ENCODE peak calls at places on chromosomes 3 and 15, in six cellular contexts. Q, D, Y, J, T and O are unnamed samples. For H3K9me3, the result is how much of the 10 kb centered on the place peaks cover.

GRCh38 chr3:159432721-159433300 is 555.8 kb upstream of the IL12A start:
- DNase-seq in T (no peak), D (no peak), Y (no peak), Q (no peak), J (no peak), O (no peak)

GRCh38 chr3:148606979-148607378 is 90.7 kb upstream of the AGTR1 start:
- DNase-seq in Y (no peak), T (no peak), Q (peak), D (no peak), J (no peak), O (no peak)

GRCh38 chr3:188092648-188093047 is 61.3 kb upstream of the LPP start:
- DNase-seq in Q (no peak), D (no peak), Y (no peak), T (no peak), J (no peak), O (no peak)

GRCh38 chr15:78390823-78391222 is 47.2 kb upstream of the IREB2 start:
- DNase-seq in Q (no peak), Y (no peak), D (no peak), T (no peak), J (no peak), O (no peak)

GRCh38 chr3:120102674-120103073 is 8.4 kb upstream of the GSK3B start:
- DNase-seq in Y (no peak), D (no peak), Q (no peak), T (no peak), J (no peak), O (peak)

GRCh38 chr15:68658151-68658550 is 79.4 kb downstream of the CORO2B start:
- DNase-seq in Q (no peak), Y (no peak), T (peak), D (no peak), J (peak), O (no peak)

GRCh38 chr3:42117175-42118008 is 26.2 kb downstream of the TRAK1 start:
- DNase-seq in J (peak), D (peak), T (no peak), Q (peak), Y (peak), O (peak)

GRCh38 chr3:114893361-114893760 is 253.7 kb downstream of the ZBTB20 start:
- DNase-seq in Y (no peak), Q (no peak), D (no peak), J (no peak), T (no peak), O (no peak)

GRCh38 chr15:77144492-77145070 is 73.7 kb upstream of the TSPAN3 start:
- DNase-seq in D (no peak), Q (no peak), J (no peak), Y (no peak), T (no peak), O (no peak)

GRCh38 chr3:72270730-72271129 is 485.8 kb upstream of the PROK2 start:
- DNase-seq in Q (no peak), J (no peak), Y (no peak), T (no peak), D (no peak), O (no peak)

GRCh38 chr3:126714921-126715320 is 10.9 kb downstream of the CHCHD6 start:
- DNase-seq in Q (no peak), Y (no peak), D (no peak), J (no peak), T (no peak), O (no peak)

GRCh38 chr3:112667599-112667998 is 26.7 kb upstream of the CCDC80 start:
- DNase-seq in D (no peak), T (no peak), Y (no peak), J (no peak), Q (no peak), O (no peak)

GRCh38 chr15:45268135-45268534 is 16.1 kb downstream of the SLC28A2 start:
- DNase-seq in D (peak), Q (peak), T (no peak), J (no peak), Y (no peak), O (no peak)

GRCh38 chr3:170809021-170809974 is 60.7 kb downstream of the RPL22L1 start:
- DNase-seq in Q (peak), Y (peak), J (no peak), D (no peak), T (no peak), O (peak)

GRCh38 chr3:150653110-150653561 is 50.0 kb downstream of the SELENOT start:
- DNase-seq in T (no peak), Q (no peak), J (no peak), D (no peak), Y (no peak), O (no peak)

GRCh38 chr3:50587373-50587772 is 18.1 kb downstream of the HEMK1 start:
- DNase-seq in J (no peak), D (no peak), T (no peak), Q (no peak), Y (no peak), O (no peak)

GRCh38 chr15:36024066-36024465 is 478.1 kb upstream of the DPH6 start:
- DNase-seq in D (no peak), Y (no peak), J (peak), Q (no peak), T (no peak), O (no peak)

GRCh38 chr3:182729903-182730674 is 63.2 kb upstream of the ATP11B start:
- DNase-seq in Q (no peak), D (no peak), T (no peak), J (no peak), Y (no peak), O (no peak)

GRCh38 chr15:56459096-56459495 is 5.8 kb downstream of the MNS1 start:
- DNase-seq in D (no peak), J (no peak), Q (no peak), T (no peak), Y (no peak), O (no peak)

GRCh38 chr3:172869797-172870518 is 119.4 kb downstream of the ECT2 start:
- DNase-seq in D (no peak), J (no peak), Y (no peak), Q (no peak), T (no peak), O (no peak)

DNA sequence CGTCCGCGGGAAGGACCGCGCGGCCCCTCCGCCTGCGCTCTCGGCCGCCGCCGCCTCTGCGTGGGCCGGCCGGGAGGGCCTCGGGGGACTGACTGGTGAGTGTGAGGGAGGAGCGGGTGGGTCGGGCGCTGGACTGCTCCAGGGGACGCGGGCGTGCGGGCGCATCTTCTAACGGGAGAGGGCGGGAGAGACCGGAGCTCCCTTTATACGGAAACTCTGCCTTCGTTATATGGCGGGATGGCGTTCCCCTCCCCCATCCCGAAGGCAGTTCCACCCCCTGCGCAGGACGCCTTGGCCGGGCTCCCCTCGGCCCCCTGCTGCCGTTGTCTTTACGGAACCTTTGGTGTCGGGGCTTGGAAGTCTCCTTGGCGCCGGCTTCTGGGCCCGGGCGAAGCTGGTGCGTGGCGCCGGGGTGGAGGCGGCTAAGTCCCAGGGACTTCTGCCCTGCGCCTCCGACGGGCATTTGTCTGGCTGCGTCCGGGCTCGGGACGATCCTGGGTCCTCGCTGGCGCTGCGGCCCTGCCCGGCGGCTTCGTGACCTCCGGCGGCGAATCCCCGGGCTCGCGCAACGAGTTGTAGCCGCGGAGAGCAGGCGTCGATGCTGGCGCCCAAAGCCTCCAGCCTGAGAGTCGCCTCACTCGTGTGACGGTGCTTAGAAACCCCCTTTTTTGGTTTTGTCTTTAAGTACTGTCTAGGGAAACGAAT is 518 bp downstream of the ZNF639 start:
- DNase-seq in D (peak), Q (peak), J (peak), Y (peak), T (peak), O (peak)
- TF ChIP-seq POLR2A in D (no peak), Q (peak), J (no peak), Y (no peak), T (no peak), O (no peak)

DNA sequence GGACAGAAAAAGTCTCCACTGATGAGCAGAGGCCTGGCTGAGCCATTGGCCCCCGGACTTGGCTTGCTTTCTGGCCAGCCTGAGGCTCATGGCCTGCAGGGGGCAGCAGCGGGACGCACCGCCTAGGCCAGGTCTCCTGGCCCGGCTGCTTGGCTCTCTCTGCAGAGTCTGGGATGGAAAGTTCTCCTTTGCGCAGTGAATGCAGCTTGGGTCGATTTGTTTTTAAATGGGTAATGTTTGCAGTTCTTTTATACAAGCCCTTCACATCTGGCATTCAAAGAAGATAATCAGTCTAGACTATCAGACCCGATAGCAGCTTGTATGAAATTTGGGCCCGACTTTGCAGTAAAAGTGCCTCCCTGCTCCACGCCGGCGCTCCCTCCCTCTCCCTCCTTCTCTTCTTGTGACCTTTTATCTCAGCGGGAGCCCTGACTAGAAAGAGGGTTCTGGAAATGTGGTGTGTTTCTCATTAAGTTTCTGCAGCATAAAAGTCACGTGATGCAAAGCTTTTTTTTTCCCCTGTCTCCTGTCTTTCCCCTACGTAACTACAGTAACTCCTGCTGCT is 59.9 kb downstream of the ZNF621 start:
- DNase-seq in J (peak), T (peak), Q (peak), Y (peak), D (peak), O (peak)
- H3K9me3 ChIP-seq in J (under half), T (under half), Q (under half), Y (under half), D (under half), O (under half)

GRCh38 chr15:25481208-25481862 is 42.5 kb upstream of the UBE3A start:
- DNase-seq in Q (peak), Y (no peak), T (no peak), D (peak), J (peak), O (peak)
- TF ChIP-seq CTCF in Q (no peak), Y (no peak), T (no peak), D (no peak), J (no peak), O (no peak)

GRCh38 chr3:128726691-128727031 is 678 bp downstream of the RAB7A start:
- DNase-seq in J (peak), Y (no peak), Q (peak), T (peak), D (no peak), O (peak)

GRCh38 chr3:128725547-128725931 is 444 bp upstream of the RAB7A start:
- DNase-seq in Q (no peak), T (no peak), Y (no peak), D (no peak), J (no peak), O (no peak)

GRCh38 chr3:128727059-128727458 is 1.1 kb downstream of the RAB7A start:
- DNase-seq in T (no peak), Y (no peak), Q (no peak), J (no peak), D (no peak), O (no peak)

GRCh38 chr3:128727485-128727884 is 1.5 kb downstream of the RAB7A start:
- DNase-seq in J (no peak), D (no peak), Q (no peak), Y (no peak), T (no peak), O (no peak)

DNA sequence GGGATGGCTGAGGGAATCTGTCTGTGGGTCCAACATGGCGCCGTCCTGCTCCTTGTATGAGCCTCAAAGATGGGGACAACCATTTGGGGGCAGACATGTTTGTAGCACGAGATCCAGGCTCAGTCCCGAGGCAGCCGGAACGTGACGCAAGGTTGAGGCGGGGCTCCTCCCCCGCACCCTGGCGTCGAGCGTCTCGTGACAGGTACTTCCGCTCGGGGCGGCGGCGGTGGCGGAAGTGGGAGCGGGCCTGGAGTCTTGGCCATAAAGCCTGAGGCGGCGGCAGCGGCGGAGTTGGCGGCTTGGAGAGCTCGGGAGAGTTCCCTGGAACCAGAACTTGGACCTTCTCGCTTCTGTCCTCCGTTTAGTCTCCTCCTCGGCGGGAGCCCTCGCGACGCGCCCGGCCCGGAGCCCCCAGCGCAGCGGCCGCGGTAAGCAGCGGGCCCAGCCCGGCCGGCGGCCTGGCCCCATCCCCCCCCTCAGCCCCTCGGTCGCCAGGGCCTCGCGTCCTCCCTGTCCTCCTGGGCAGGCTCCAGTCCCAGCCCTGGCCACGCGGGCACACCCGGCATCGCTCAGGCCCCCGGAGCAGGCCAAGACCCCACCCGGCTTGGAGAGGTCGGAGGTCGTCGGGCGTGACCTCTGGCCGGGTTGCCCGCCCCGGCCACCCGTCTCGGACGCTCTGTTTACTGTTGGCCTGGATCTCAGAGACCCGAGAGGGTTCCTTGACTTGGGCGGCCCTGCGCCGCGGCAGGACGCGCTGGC is at the start of gene RAB7A:
- DNase-seq in T (peak), Q (peak), Y (peak), J (peak), D (peak), O (peak)
- TF ChIP-seq POLR2A in T (peak), Q (peak), Y (peak), J (peak), D (peak), O (peak)

GRCh38 chr15:20646529-20647142 is 105.0 kb upstream of the GOLGA6L6 start:
- DNase-seq in T (peak), J (no peak), Y (no peak), D (no peak), Q (no peak), O (no peak)
- H3K9me3 ChIP-seq in T (under half), J (under half), Y (under half), D (under half), Q (under half), O (under half)

DNA sequence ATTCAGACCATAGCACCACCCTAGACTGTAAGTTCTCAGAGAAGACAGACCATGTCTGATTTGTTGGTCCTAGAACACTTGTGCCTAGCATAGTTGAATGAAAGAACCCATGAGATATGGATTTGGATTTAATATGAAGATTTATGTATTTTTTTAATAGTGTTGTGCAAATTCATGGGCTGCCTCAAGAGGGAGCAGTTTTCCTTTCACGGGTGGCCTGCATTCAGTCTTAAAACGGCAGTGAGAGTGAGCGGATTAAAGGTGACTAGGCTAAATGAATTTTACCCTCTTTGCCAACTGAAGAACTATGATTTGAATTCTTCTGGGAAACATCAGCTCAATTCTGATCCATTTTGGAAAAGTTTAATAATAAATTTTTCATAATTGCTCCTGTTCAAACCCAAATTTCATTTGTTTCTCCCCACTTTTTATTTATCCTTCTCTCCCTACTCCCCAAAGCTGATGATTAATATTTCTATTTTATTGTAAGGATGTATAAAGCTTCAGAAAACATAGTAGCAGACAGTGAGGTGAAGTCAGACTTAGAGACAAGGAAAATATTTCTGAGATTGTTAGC is 67.3 kb downstream of the MORC1 start:
- DNase-seq in D (no peak), Y (peak), J (no peak), T (no peak), Q (peak), O (no peak)
- TF ChIP-seq CTCF in D (peak), Y (peak), J (no peak), T (no peak), Q (peak), O (no peak)

GRCh38 chr3:45227946-45228345 is 1.9 kb upstream of the TMEM158 start:
- DNase-seq in Q (no peak), J (no peak), Y (no peak), T (no peak), D (no peak), O (no peak)

GRCh38 chr3:45227131-45227819 is 1.2 kb upstream of the TMEM158 start:
- DNase-seq in D (no peak), J (no peak), Y (no peak), Q (no peak), T (no peak), O (no peak)

GRCh38 chr3:45225465-45226205 is 452 bp downstream of the TMEM158 start:
- DNase-seq in Y (no peak), Q (no peak), T (peak), D (peak), J (peak), O (no peak)

GRCh38 chr3:45224824-45225464 is 1.1 kb downstream of the TMEM158 start:
- DNase-seq in Y (peak), J (peak), Q (peak), D (peak), T (peak), O (peak)

DNA sequence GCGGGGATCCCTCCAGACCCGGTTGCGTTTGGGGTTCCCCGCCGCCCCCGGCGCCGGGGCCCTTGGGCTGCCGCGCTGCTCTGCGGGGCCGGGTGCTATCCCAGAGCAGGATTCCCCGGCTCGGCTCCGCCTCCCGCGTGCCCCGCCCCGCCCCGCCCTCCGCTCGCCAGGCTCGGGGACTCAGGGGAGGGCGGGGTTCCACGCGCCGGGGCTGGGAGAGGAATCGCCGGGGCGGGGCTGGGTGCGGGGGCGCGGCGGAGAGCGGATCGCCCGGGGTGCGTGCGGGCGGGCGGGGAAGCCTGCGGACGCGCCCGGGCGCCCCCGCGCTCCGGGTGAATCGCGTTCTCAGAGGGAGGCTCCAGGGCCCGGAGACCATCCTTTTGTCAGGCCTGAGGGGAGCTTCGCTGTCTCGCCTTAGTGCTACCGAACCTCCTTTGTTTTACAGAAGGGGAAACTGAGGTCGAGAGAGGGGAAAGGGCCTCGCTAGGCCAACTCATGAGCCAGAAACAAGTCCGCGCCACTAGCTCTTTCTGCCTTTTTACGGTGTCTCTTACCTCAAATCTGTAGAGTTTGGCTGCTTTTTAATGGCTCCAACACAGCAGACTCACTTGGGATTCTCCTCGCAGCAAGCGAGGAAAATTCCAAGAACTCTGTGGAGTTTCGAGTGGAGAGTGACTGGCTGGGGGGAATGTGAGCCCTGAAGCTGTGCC is at the start of gene TMEM158:
- DNase-seq in Q (peak), T (peak), J (peak), D (peak), Y (peak), O (peak)
- TF ChIP-seq POLR2A in Q (no peak), T (no peak), J (no peak), D (no peak), Y (peak), O (peak)